ENCODE peak calls at places on chromosome 17, in six cellular contexts. P is uterus, Z is left ventricle myocardium inferior, C is cardiac muscle cell, L is lung, G is MM.1S. S is an unnamed sample.

GRCh38 chr17:333626-334396 is 18.8 kb downstream of the RPH3AL start:
- DNase-seq in G (no peak), P (peak; percentile 74), L (peak; percentile 54), Z (peak; percentile 83), C (peak; percentile 58), S (no peak)

GRCh38 chr17:47200325-47200663 is 8.9 kb upstream of the MYL4 start:
- DNase-seq in G (peak; percentile 6), L (no peak), Z (no peak), P (no peak), C (no peak), S (no peak)

GRCh38 chr17:28151001-28151400 is 108.5 kb downstream of the NLK start:
- DNase-seq in L (no peak), Z (no peak), P (no peak), C (no peak), G (no peak), S (no peak)

GRCh38 chr17:57459286-57459915 is 203.1 kb downstream of the MSI2 start:
- DNase-seq in L (no peak), Z (no peak), P (no peak), G (no peak), C (peak; percentile 57), S (no peak)

GRCh38 chr17:39688945-39689344 is 1.1 kb upstream of the PGAP3 start:
- DNase-seq in Z (no peak), C (no peak), L (no peak), G (no peak), P (no peak), S (no peak)

GRCh38 chr17:50117202-50118040 is 12.5 kb downstream of the SAMD14 start:
- DNase-seq in P (peak; percentile 72), C (peak; percentile 71), L (peak; percentile 51), Z (no peak), G (peak; percentile 74), S (peak; percentile 53)

GRCh38 chr17:12074346-12074745 is 53.7 kb downstream of the MAP2K4 start:
- DNase-seq in C (no peak), Z (no peak), L (no peak), G (no peak), P (no peak), S (no peak)

GRCh38 chr17:47224971-47225370 is 15.8 kb downstream of the MYL4 start:
- DNase-seq in Z (no peak), P (no peak), C (no peak), L (no peak), G (no peak), S (no peak)

GRCh38 chr17:29844339-29845048 is 85.5 kb downstream of the SSH2 start:
- DNase-seq in Z (no peak), L (no peak), P (no peak), C (peak; percentile 76), G (no peak), S (no peak)

GRCh38 chr17:40448213-40448638 is 5.0 kb downstream of the IGFBP4 start:
- DNase-seq in G (no peak), P (peak; percentile 41), Z (no peak), C (peak; percentile 55), L (no peak), S (no peak)

GRCh38 chr17:41648411-41649195 is 24.2 kb upstream of the KRT17 start:
- DNase-seq in C (peak; percentile 89), Z (peak; percentile 84), G (peak; percentile 81), P (peak; percentile 85), L (peak; percentile 87), S (peak; percentile 70)

GRCh38 chr17:39080416-39081179 is 70.8 kb downstream of the PLXDC1 start:
- DNase-seq in Z (peak; percentile 60), C (peak; percentile 56), L (no peak), P (peak; percentile 65), G (no peak), S (no peak)

GRCh38 chr17:34076743-34077631 is 178.1 kb upstream of the CCL2 start:
- DNase-seq in C (no peak), G (no peak), Z (no peak), P (no peak), L (no peak), S (no peak)

GRCh38 chr17:8206536-8206935 is 3.8 kb downstream of the AURKB start:
- DNase-seq in Z (no peak), P (no peak), L (no peak), G (no peak), C (no peak), S (no peak)

GRCh38 chr17:8209909-8210760 is at the start of gene AURKB:
- DNase-seq in C (peak; percentile 97), P (peak; percentile 92), Z (peak; percentile 92), G (peak; percentile 98), L (peak; percentile 97), S (peak; percentile 89)

GRCh38 chr17:8204761-8205555 is 5.4 kb downstream of the AURKB start:
- DNase-seq in L (no peak), G (no peak), C (no peak), Z (no peak), P (no peak), S (no peak)

GRCh38 chr17:8212312-8213180 is 2.2 kb upstream of the AURKB start:
- DNase-seq in P (no peak), Z (no peak), C (no peak), G (no peak), L (no peak), S (no peak)

DNA sequence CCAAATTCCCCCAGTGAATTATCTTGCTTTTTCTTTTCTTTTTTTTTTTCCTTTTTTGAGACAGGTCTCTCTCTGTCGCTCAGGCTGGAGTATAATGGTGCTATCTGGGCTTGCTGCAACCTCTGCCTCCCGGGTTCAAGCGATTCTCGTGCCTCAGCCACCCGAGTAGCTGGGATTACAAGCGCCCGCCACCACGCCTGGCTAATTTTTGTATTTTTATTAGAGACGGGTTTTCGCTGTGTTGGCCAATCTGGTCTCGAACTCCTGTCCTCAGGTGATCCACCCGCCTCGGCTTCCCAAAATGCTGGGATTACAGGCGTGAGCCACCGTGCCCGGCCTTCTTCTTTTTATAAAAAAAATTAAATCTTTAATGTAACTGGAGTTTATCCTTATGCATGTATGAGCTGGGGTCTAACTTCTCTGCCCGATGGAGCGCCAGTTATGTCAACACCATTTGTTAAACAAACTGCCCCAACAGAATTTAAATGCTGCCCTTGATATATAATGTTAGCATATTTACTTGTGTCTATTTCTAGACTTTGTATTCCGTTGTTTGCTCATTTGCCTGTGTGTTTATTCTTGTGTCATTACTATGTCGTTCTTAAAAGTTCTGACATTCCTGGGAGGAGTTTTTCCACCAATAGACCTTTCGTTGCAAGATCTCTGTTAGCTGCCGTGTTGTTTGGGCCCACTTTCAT is 535 bp upstream of the AURKB start:
- DNase-seq in Z (no peak), C (no peak), P (no peak), G (no peak), L (no peak), S (no peak)
- H3K27ac ChIP-seq in Z (peak overlapping the region; percentile 79), C (no peak overlapping the region), P (peak overlapping the region; percentile 87), G (peak overlapping the region; percentile 94), L (peak overlapping the region; percentile 61), S (peak overlapping the region; percentile 81)

DNA sequence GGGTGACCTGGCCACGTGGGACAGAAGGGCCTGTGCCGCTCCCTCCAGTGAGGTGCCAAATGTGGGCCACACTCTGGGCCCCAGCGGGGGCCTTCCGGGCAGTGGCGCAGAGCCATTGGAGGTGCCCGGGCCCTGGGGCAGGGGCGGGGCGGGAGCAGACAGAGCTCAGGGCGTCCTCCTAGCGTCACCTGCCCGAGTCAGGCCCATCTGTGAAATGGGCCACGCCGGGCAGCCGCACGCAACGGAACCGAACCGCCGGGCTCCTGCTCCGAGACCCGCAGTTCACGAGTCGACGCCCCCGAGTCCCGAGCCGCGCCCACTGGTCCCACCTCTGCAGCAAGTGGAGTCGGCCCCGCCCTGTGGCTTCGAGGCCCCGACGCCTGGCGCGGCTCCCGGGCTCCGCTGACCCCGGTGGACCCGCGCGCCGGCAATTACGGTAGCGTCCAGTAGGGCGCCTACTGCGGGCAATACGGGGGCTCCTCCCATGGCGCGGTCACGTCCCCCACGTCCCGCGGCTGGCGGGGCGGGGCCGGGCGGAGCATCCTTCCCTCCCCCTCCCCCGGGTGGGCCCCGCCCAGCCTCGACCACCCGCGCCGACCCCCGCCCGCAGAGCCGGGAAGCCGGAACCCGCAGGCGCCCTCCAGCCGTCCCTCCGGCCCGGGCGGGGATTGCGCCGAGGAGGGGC is 1.9 kb downstream of the SLC16A3 start:
- DNase-seq in G (peak; percentile 27), P (peak; percentile 91), L (peak; percentile 83), Z (peak; percentile 92), C (peak; percentile 95), S (no peak)
- H3K27me3 ChIP-seq in G (no peaks in the 10 kb centered on the region), P (peaks cover 6% of the 10 kb centered on the region), L (no peaks in the 10 kb centered on the region), Z (peaks cover 13% of the 10 kb centered on the region), C (no peaks in the 10 kb centered on the region), S (no peaks in the 10 kb centered on the region)

DNA sequence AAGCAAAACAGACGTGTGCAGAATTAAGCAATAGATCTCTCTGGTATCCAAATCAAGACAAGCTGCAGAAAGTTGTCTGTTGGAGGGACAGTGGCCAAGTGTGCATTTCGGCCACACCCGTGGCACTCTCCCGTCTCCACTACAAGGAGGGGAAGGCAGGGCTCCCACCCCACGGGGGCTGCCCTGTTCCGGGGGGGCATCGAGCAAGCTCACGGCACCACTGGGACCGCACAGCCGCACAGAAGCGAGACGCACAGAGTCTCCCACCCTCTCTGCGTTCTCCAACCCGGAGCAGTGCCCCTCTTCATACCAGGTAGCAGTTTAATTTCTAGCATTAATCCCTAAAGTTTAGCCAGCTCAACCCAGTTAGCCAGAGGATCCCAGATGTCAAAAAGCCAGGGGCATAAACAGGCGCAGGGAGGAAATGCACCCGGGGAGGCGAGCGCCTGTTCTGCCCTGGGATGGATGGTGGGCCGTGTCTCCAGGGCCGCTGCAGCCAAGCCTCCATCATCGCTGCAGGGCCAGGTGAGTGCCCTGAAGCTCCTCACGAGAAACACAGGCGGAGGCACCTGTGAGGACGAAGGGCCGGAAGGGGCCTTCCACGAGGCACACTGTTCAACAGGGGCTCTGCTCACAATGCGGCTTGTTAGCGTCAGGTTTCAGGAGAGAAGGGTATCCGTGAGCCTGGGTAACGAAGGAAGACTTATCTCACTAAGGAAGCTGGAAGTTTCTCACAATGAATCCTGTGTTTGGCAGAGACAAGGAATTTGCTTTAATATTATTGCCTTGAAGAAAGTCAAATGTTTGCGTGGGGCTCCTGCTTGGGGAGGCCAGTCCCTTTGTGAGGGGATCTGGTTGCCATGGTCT is 42.1 kb upstream of the METRNL start:
- DNase-seq in L (no peak), Z (no peak), P (no peak), G (no peak), C (no peak), S (no peak)
- H3K4me1 ChIP-seq in L (no peaks in the 10 kb centered on the region), Z (no peaks in the 10 kb centered on the region), P (no peaks in the 10 kb centered on the region), G (no peaks in the 10 kb centered on the region), C (no peaks in the 10 kb centered on the region), S (no peaks in the 10 kb centered on the region)

GRCh38 chr17:82012482-82013295 is 10.0 kb downstream of the CENPX start:
- DNase-seq in C (no peak), P (no peak), L (peak; percentile 51), Z (no peak), G (no peak), S (no peak)

GRCh38 chr17:82014432-82014831 is 8.2 kb downstream of the CENPX start:
- DNase-seq in P (no peak), Z (no peak), C (no peak), L (no peak), G (no peak), S (no peak)

GRCh38 chr17:82011617-82012481 is 10.8 kb downstream of the CENPX start:
- DNase-seq in Z (no peak), C (no peak), P (no peak), G (no peak), L (no peak), S (no peak)

GRCh38 chr17:82013772-82014321 is 8.8 kb downstream of the CENPX start:
- DNase-seq in P (no peak), C (no peak), Z (peak; percentile 56), L (peak; percentile 53), G (no peak), S (no peak)

DNA sequence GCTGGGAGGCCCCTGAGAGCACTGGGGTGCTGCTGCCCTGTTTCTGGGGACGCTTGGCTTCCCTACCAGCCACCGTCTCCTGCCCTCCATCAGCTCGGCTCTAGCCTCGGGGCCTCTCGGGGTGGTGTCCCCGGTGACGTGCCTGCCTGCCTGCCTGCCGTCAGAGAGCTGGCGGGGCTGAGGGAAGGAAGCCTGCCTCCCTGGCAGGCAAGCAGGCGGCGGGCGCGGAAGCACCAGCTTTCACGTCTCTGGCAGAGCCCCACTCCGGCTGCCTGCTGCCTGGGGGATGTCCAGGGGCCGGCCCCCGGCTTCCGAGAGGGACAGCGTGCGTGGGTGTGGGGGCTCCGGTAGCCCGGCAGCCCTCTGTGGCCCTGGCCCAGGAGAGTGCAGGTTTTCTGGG is 9.3 kb downstream of the CENPX start:
- DNase-seq in Z (peak; percentile 48), P (no peak), L (no peak), G (no peak), C (no peak), S (no peak)
- H3K27ac ChIP-seq in Z (peak overlapping the region; percentile 96), P (peak overlapping the region; percentile 65), L (peak overlapping the region; percentile 23), G (no peak overlapping the region), C (peak overlapping the region; percentile 89), S (no peak overlapping the region)